ENCODE peak calls at places on chromosome 20, in nine cellular contexts. One of them, this sample, is unnamed.

GRCh38 chr20:57205625-57206219 is 60.7 kb downstream of the BMP7 start:
- DNase-seq in mammary epithelial cell: peak
- DNase-seq in mesendoderm: no peak
- DNase-seq in hepatocyte: peak
- DNase-seq in MM.1S: no peak
- DNase-seq in PC-9: peak
- DNase-seq in IMR-90: peak
- DNase-seq in neuronal stem cell: no peak
- DNase-seq in astrocyte: peak
- DNase-seq in this sample: no peak

GRCh38 chr20:33917813-33918525 is 75.7 kb upstream of the RALY start:
- DNase-seq in hepatocyte: no peak
- DNase-seq in astrocyte: no peak
- DNase-seq in mammary epithelial cell: no peak
- DNase-seq in IMR-90: no peak
- DNase-seq in MM.1S: peak
- DNase-seq in neuronal stem cell: no peak
- DNase-seq in mesendoderm: no peak
- DNase-seq in PC-9: no peak
- DNase-seq in this sample: no peak

GRCh38 chr20:5316188-5317158 is at the start of gene PROKR2:
- DNase-seq in MM.1S: no peak
- DNase-seq in neuronal stem cell: peak
- DNase-seq in IMR-90: no peak
- DNase-seq in hepatocyte: peak
- DNase-seq in mesendoderm: peak
- DNase-seq in mammary epithelial cell: peak
- DNase-seq in astrocyte: no peak
- DNase-seq in PC-9: no peak
- DNase-seq in this sample: peak

GRCh38 chr20:19864130-19864529 is 106.1 kb downstream of the RIN2 start:
- DNase-seq in astrocyte: no peak
- DNase-seq in mammary epithelial cell: no peak
- DNase-seq in IMR-90: no peak
- DNase-seq in mesendoderm: no peak
- DNase-seq in PC-9: peak
- DNase-seq in MM.1S: no peak
- DNase-seq in hepatocyte: no peak
- DNase-seq in neuronal stem cell: no peak
- DNase-seq in this sample: no peak

GRCh38 chr20:25013478-25014380 is 21.2 kb upstream of the APMAP start:
- DNase-seq in PC-9: no peak
- DNase-seq in IMR-90: no peak
- DNase-seq in MM.1S: no peak
- DNase-seq in mammary epithelial cell: no peak
- DNase-seq in mesendoderm: no peak
- DNase-seq in neuronal stem cell: no peak
- DNase-seq in hepatocyte: no peak
- DNase-seq in astrocyte: no peak
- DNase-seq in this sample: no peak

GRCh38 chr20:62816031-62816878 is 595 bp upstream of the COL9A3 start:
- DNase-seq in neuronal stem cell: peak
- DNase-seq in IMR-90: peak
- DNase-seq in MM.1S: no peak
- DNase-seq in astrocyte: no peak
- DNase-seq in mesendoderm: peak
- DNase-seq in PC-9: no peak
- DNase-seq in mammary epithelial cell: no peak
- DNase-seq in hepatocyte: no peak
- DNase-seq in this sample: peak

GRCh38 chr20:63062188-63063140 is 55.7 kb upstream of the BHLHE23 start:
- DNase-seq in mammary epithelial cell: no peak
- DNase-seq in neuronal stem cell: no peak
- DNase-seq in IMR-90: no peak
- DNase-seq in PC-9: no peak
- DNase-seq in hepatocyte: no peak
- DNase-seq in astrocyte: no peak
- DNase-seq in MM.1S: no peak
- DNase-seq in mesendoderm: no peak
- DNase-seq in this sample: no peak

GRCh38 chr20:38658879-38659612 is 57.4 kb downstream of the ARHGAP40 start:
- DNase-seq in neuronal stem cell: no peak
- DNase-seq in mesendoderm: peak
- DNase-seq in IMR-90: no peak
- DNase-seq in mammary epithelial cell: peak
- DNase-seq in hepatocyte: peak
- DNase-seq in astrocyte: no peak
- DNase-seq in MM.1S: peak
- DNase-seq in PC-9: peak
- DNase-seq in this sample: peak

GRCh38 chr20:13723015-13723414 is 61.7 kb downstream of the ESF1 start:
- DNase-seq in MM.1S: no peak
- DNase-seq in IMR-90: no peak
- DNase-seq in astrocyte: no peak
- DNase-seq in hepatocyte: no peak
- DNase-seq in PC-9: no peak
- DNase-seq in mammary epithelial cell: no peak
- DNase-seq in neuronal stem cell: no peak
- DNase-seq in mesendoderm: no peak
- DNase-seq in this sample: no peak

GRCh38 chr20:20849126-20849525 is 136.7 kb upstream of the RALGAPA2 start:
- DNase-seq in hepatocyte: no peak
- DNase-seq in neuronal stem cell: no peak
- DNase-seq in mammary epithelial cell: no peak
- DNase-seq in MM.1S: no peak
- DNase-seq in mesendoderm: no peak
- DNase-seq in IMR-90: no peak
- DNase-seq in PC-9: no peak
- DNase-seq in astrocyte: no peak
- DNase-seq in this sample: no peak

GRCh38 chr20:37968726-37969401 is 64.4 kb downstream of the TTI1 start:
- DNase-seq in MM.1S: no peak
- DNase-seq in astrocyte: no peak
- DNase-seq in mammary epithelial cell: no peak
- DNase-seq in mesendoderm: peak
- DNase-seq in hepatocyte: no peak
- DNase-seq in IMR-90: no peak
- DNase-seq in neuronal stem cell: no peak
- DNase-seq in PC-9: no peak
- DNase-seq in this sample: peak

GRCh38 chr20:51995551-51995951 is 193.2 kb upstream of the SALL4 start:
- DNase-seq in neuronal stem cell: no peak
- DNase-seq in PC-9: no peak
- DNase-seq in mesendoderm: no peak
- DNase-seq in mammary epithelial cell: no peak
- DNase-seq in IMR-90: no peak
- DNase-seq in hepatocyte: no peak
- DNase-seq in astrocyte: no peak
- DNase-seq in MM.1S: no peak
- DNase-seq in this sample: no peak

GRCh38 chr20:42308980-42309524 is 690.9 kb upstream of the CHD6 start:
- DNase-seq in neuronal stem cell: no peak
- DNase-seq in IMR-90: no peak
- DNase-seq in mesendoderm: no peak
- DNase-seq in hepatocyte: no peak
- DNase-seq in PC-9: no peak
- DNase-seq in MM.1S: no peak
- DNase-seq in mammary epithelial cell: no peak
- DNase-seq in astrocyte: no peak
- DNase-seq in this sample: no peak

GRCh38 chr20:10558635-10559187 is 115.1 kb downstream of the JAG1 start:
- DNase-seq in neuronal stem cell: no peak
- DNase-seq in IMR-90: peak
- DNase-seq in mammary epithelial cell: peak
- DNase-seq in hepatocyte: no peak
- DNase-seq in PC-9: peak
- DNase-seq in MM.1S: no peak
- DNase-seq in mesendoderm: peak
- DNase-seq in astrocyte: peak
- DNase-seq in this sample: no peak

GRCh38 chr20:12970372-12970821 is 38.4 kb upstream of the SPTLC3 start:
- DNase-seq in PC-9: no peak
- DNase-seq in hepatocyte: peak
- DNase-seq in mesendoderm: peak
- DNase-seq in MM.1S: peak
- DNase-seq in IMR-90: peak
- DNase-seq in neuronal stem cell: peak
- DNase-seq in mammary epithelial cell: peak
- DNase-seq in astrocyte: peak
- DNase-seq in this sample: peak

GRCh38 chr20:666877-667276 is 8.7 kb downstream of the SCRT2 start:
- DNase-seq in MM.1S: no peak
- DNase-seq in mesendoderm: no peak
- DNase-seq in PC-9: no peak
- DNase-seq in mammary epithelial cell: no peak
- DNase-seq in astrocyte: no peak
- DNase-seq in neuronal stem cell: no peak
- DNase-seq in hepatocyte: no peak
- DNase-seq in IMR-90: no peak
- DNase-seq in this sample: no peak

GRCh38 chr20:10671221-10671849 is 2.5 kb downstream of the JAG1 start:
- DNase-seq in astrocyte: peak
- DNase-seq in mesendoderm: peak
- DNase-seq in MM.1S: peak
- DNase-seq in PC-9: peak
- DNase-seq in neuronal stem cell: no peak
- DNase-seq in IMR-90: peak
- DNase-seq in hepatocyte: peak
- DNase-seq in mammary epithelial cell: peak
- DNase-seq in this sample: peak

GRCh38 chr20:775679-776135 is 7.4 kb upstream of the SLC52A3 start:
- DNase-seq in hepatocyte: peak
- DNase-seq in PC-9: peak
- DNase-seq in astrocyte: no peak
- DNase-seq in mammary epithelial cell: no peak
- DNase-seq in mesendoderm: peak
- DNase-seq in neuronal stem cell: no peak
- DNase-seq in MM.1S: no peak
- DNase-seq in IMR-90: no peak
- DNase-seq in this sample: peak

GRCh38 chr20:43800186-43800585 is 73.4 kb upstream of the GTSF1L start:
- DNase-seq in neuronal stem cell: no peak
- DNase-seq in PC-9: no peak
- DNase-seq in MM.1S: no peak
- DNase-seq in mammary epithelial cell: no peak
- DNase-seq in IMR-90: no peak
- DNase-seq in astrocyte: no peak
- DNase-seq in mesendoderm: no peak
- DNase-seq in hepatocyte: no peak
- DNase-seq in this sample: no peak
- H3K4me2 ChIP-seq in neuronal stem cell: no peak
- H3K4me2 ChIP-seq in PC-9: no peak
- H3K4me2 ChIP-seq in MM.1S: no peak
- H3K4me2 ChIP-seq in mammary epithelial cell: no peak
- H3K4me2 ChIP-seq in IMR-90: no peak
- H3K4me2 ChIP-seq in astrocyte: no peak
- H3K4me2 ChIP-seq in mesendoderm: no peak
- H3K4me2 ChIP-seq in hepatocyte: no peak
- H3K4me2 ChIP-seq in this sample: no peak

GRCh38 chr20:58602124-58602523 is 49.0 kb upstream of the STX16 start:
- DNase-seq in neuronal stem cell: no peak
- DNase-seq in astrocyte: no peak
- DNase-seq in mammary epithelial cell: no peak
- DNase-seq in PC-9: no peak
- DNase-seq in mesendoderm: no peak
- DNase-seq in MM.1S: no peak
- DNase-seq in hepatocyte: no peak
- DNase-seq in IMR-90: no peak
- DNase-seq in this sample: no peak
- H3K4me3 ChIP-seq in neuronal stem cell: no peak
- H3K4me3 ChIP-seq in astrocyte: no peak
- H3K4me3 ChIP-seq in mammary epithelial cell: no peak
- H3K4me3 ChIP-seq in PC-9: no peak
- H3K4me3 ChIP-seq in mesendoderm: no peak
- H3K4me3 ChIP-seq in MM.1S: no peak
- H3K4me3 ChIP-seq in hepatocyte: no peak
- H3K4me3 ChIP-seq in IMR-90: no peak
- H3K4me3 ChIP-seq in this sample: no peak

DNA sequence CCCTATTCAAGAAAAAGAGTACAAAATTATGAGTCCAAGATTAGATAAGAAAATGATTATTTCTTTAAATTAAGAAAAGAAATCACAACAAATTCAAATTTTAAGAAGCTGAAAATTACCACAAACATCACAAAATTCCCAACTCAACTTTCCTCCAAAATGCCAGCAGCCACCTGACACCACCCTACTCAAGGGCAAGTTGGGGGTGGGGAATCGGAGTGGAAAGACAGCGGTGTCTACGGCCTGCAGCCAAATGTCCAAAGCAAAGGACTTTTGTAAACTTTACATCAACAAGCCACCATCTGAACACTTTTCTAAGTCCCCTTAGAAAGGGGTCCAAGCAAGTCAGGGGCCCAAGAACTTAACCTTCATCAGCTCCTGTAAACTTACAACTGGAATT is 1.6 kb upstream of the EYA2 start:
- DNase-seq in mammary epithelial cell: no peak
- DNase-seq in hepatocyte: no peak
- DNase-seq in neuronal stem cell: no peak
- DNase-seq in mesendoderm: no peak
- DNase-seq in PC-9: no peak
- DNase-seq in MM.1S: no peak
- DNase-seq in IMR-90: no peak
- DNase-seq in astrocyte: no peak
- DNase-seq in this sample: no peak
- H3K4me2 ChIP-seq in mammary epithelial cell: no peak
- H3K4me2 ChIP-seq in hepatocyte: no peak
- H3K4me2 ChIP-seq in neuronal stem cell: no peak
- H3K4me2 ChIP-seq in mesendoderm: no peak
- H3K4me2 ChIP-seq in PC-9: no peak
- H3K4me2 ChIP-seq in MM.1S: no peak
- H3K4me2 ChIP-seq in IMR-90: no peak
- H3K4me2 ChIP-seq in astrocyte: no peak
- H3K4me2 ChIP-seq in this sample: no peak

GRCh38 chr20:58512808-58513552 is 2.2 kb downstream of the APCDD1L start:
- DNase-seq in IMR-90: no peak
- DNase-seq in astrocyte: peak
- DNase-seq in mesendoderm: peak
- DNase-seq in mammary epithelial cell: no peak
- DNase-seq in PC-9: no peak
- DNase-seq in neuronal stem cell: no peak
- DNase-seq in MM.1S: no peak
- DNase-seq in hepatocyte: no peak
- DNase-seq in this sample: peak

GRCh38 chr20:58518387-58518786 is 3.2 kb upstream of the APCDD1L start:
- DNase-seq in PC-9: no peak
- DNase-seq in astrocyte: no peak
- DNase-seq in neuronal stem cell: no peak
- DNase-seq in mesendoderm: no peak
- DNase-seq in IMR-90: no peak
- DNase-seq in MM.1S: no peak
- DNase-seq in mammary epithelial cell: no peak
- DNase-seq in hepatocyte: no peak
- DNase-seq in this sample: no peak

GRCh38 chr20:58513580-58514285 is 1.5 kb downstream of the APCDD1L start:
- DNase-seq in PC-9: no peak
- DNase-seq in MM.1S: no peak
- DNase-seq in neuronal stem cell: no peak
- DNase-seq in mesendoderm: no peak
- DNase-seq in hepatocyte: no peak
- DNase-seq in IMR-90: no peak
- DNase-seq in mammary epithelial cell: no peak
- DNase-seq in astrocyte: no peak
- DNase-seq in this sample: no peak

GRCh38 chr20:58514321-58515239 is 619 bp downstream of the APCDD1L start:
- DNase-seq in neuronal stem cell: peak
- DNase-seq in astrocyte: peak
- DNase-seq in mesendoderm: peak
- DNase-seq in mammary epithelial cell: peak
- DNase-seq in hepatocyte: no peak
- DNase-seq in PC-9: no peak
- DNase-seq in MM.1S: no peak
- DNase-seq in IMR-90: peak
- DNase-seq in this sample: peak

GRCh38 chr20:58515240-58516212 is at the start of gene APCDD1L:
- DNase-seq in astrocyte: peak
- DNase-seq in hepatocyte: no peak
- DNase-seq in mesendoderm: peak
- DNase-seq in mammary epithelial cell: peak
- DNase-seq in IMR-90: peak
- DNase-seq in PC-9: peak
- DNase-seq in MM.1S: no peak
- DNase-seq in neuronal stem cell: peak
- DNase-seq in this sample: peak
- H3K4me3 ChIP-seq in astrocyte: peak
- H3K4me3 ChIP-seq in hepatocyte: no peak
- H3K4me3 ChIP-seq in mesendoderm: peak
- H3K4me3 ChIP-seq in mammary epithelial cell: peak
- H3K4me3 ChIP-seq in IMR-90: peak
- H3K4me3 ChIP-seq in PC-9: peak
- H3K4me3 ChIP-seq in MM.1S: no peak
- H3K4me3 ChIP-seq in neuronal stem cell: peak
- H3K4me3 ChIP-seq in this sample: peak

This sample was measured in GM23338.